ENCODE peak calls at places on chromosome 21, in ten cellular contexts. D, Y, V, B, J, I, L, R, O and X are unnamed samples.

GRCh38 chr21:33703750-33704606 is 61.7 kb downstream of the ITSN1 start:
- DNase-seq in J (no peak), O (no peak), R (no peak), V (no peak), L (no peak), B (no peak), Y (no peak), D (no peak), I (no peak), X (no peak)

GRCh38 chr21:42614391-42614790 is 39.0 kb upstream of the PDE9A start:
- DNase-seq in V (no peak), J (no peak), R (no peak), B (no peak), O (no peak), D (no peak), I (no peak), L (no peak), Y (no peak), X (no peak)

GRCh38 chr21:21230672-21231071 is 232.5 kb downstream of the NCAM2 start:
- DNase-seq in V (no peak), D (no peak), R (no peak), I (no peak), O (peak), L (no peak), J (no peak), Y (peak), B (no peak), X (no peak)

GRCh38 chr21:37751268-37751975 is 164.8 kb downstream of the KCNJ6 start:
- DNase-seq in J (no peak), V (no peak), O (peak), Y (peak), L (no peak), B (no peak), D (no peak), I (no peak), R (no peak), X (no peak)

GRCh38 chr21:45443595-45444181 is 38.7 kb downstream of the COL18A1 start:
- DNase-seq in B (no peak), D (peak), L (no peak), V (no peak), J (no peak), I (no peak), R (no peak), Y (no peak), O (no peak), X (no peak)

GRCh38 chr21:27674037-27674436 is 707.1 kb upstream of the ADAMTS5 start:
- DNase-seq in J (no peak), B (no peak), I (no peak), Y (peak), L (no peak), D (no peak), O (peak), R (no peak), V (no peak), X (no peak)

GRCh38 chr21:41307219-41307618 is 9.4 kb upstream of the FAM3B start:
- DNase-seq in B (no peak), R (no peak), L (no peak), Y (no peak), I (no peak), O (no peak), J (no peak), D (no peak), V (no peak), X (no peak)

GRCh38 chr21:45384656-45385548 is 20.1 kb upstream of the COL18A1 start:
- DNase-seq in J (no peak), O (no peak), B (no peak), V (no peak), L (no peak), I (no peak), R (no peak), Y (no peak), D (peak), X (no peak)

GRCh38 chr21:34635307-34635706 is 20.4 kb upstream of the RCAN1 start:
- DNase-seq in Y (no peak), O (no peak), R (no peak), B (no peak), D (no peak), J (no peak), L (no peak), V (no peak), I (no peak), X (no peak)

GRCh38 chr21:17461014-17461413 is 51.8 kb upstream of the CXADR start:
- DNase-seq in B (no peak), Y (peak), I (no peak), D (no peak), L (no peak), J (no peak), R (no peak), V (no peak), O (peak), X (peak)

GRCh38 chr21:28587748-28588147 is 404.9 kb downstream of the LTN1 start:
- DNase-seq in D (no peak), V (no peak), Y (peak), O (peak), J (no peak), R (no peak), B (no peak), L (no peak), I (no peak), X (no peak)

GRCh38 chr21:31526040-31526439 is 133.5 kb upstream of the SOD1 start:
- DNase-seq in Y (peak), V (no peak), I (peak), L (peak), R (no peak), B (no peak), J (no peak), O (no peak), D (no peak), X (no peak)

GRCh38 chr21:26966360-26966977 is 419 bp downstream of the ADAMTS5 start:
- DNase-seq in L (no peak), J (no peak), R (no peak), V (no peak), D (peak), I (no peak), Y (peak), O (peak), B (no peak), X (no peak)

GRCh38 chr21:20013851-20014250 is 984.4 kb upstream of the NCAM2 start:
- DNase-seq in O (no peak), D (no peak), R (no peak), I (no peak), V (no peak), Y (no peak), J (no peak), B (no peak), L (no peak), X (no peak)

GRCh38 chr21:25561668-25562641 is 45.3 kb downstream of the MRPL39 start:
- DNase-seq in V (peak), R (no peak), O (peak), J (no peak), B (no peak), I (peak), Y (peak), L (no peak), D (peak), X (peak)

GRCh38 chr21:28779914-28780313 is 212.8 kb downstream of the LTN1 start:
- DNase-seq in J (no peak), B (no peak), R (no peak), V (no peak), L (no peak), O (no peak), Y (no peak), D (no peak), I (no peak), X (peak)

GRCh38 chr21:31666445-31667010 is 7.0 kb downstream of the SOD1 start:
- DNase-seq in B (no peak), L (no peak), J (no peak), D (no peak), O (no peak), Y (no peak), R (no peak), I (no peak), V (no peak), X (no peak)

GRCh38 chr21:44050276-44050675 is 38.2 kb downstream of the TRAPPC10 start:
- DNase-seq in Y (no peak), I (no peak), D (peak), R (no peak), L (no peak), J (peak), B (no peak), O (no peak), V (no peak), X (no peak)

GRCh38 chr21:40976198-40977114 is 129.5 kb upstream of the DSCAM start:
- DNase-seq in Y (no peak), O (no peak), I (no peak), L (no peak), J (no peak), D (no peak), B (no peak), R (no peak), V (no peak), X (no peak)

GRCh38 chr21:37684115-37684493 is 232.2 kb downstream of the KCNJ6 start:
- DNase-seq in O (no peak), J (no peak), I (no peak), L (no peak), D (no peak), Y (no peak), B (no peak), R (no peak), V (no peak), X (no peak)

GRCh38 chr21:45151484-45152115 is 77.2 kb downstream of the ADARB1 start:
- DNase-seq in R (no peak), Y (no peak), L (no peak), I (no peak), O (no peak), V (no peak), B (no peak), J (no peak), D (peak), X (no peak)

GRCh38 chr21:44477712-44478111 is 22.4 kb downstream of the LRRC3 start:
- DNase-seq in O (no peak), L (no peak), D (no peak), B (no peak), I (no peak), R (no peak), Y (no peak), V (no peak), J (no peak), X (no peak)

GRCh38 chr21:17513214-17514123 is 626 bp downstream of the CXADR start:
- DNase-seq in V (peak), I (peak), O (peak), R (no peak), Y (peak), D (no peak), J (no peak), L (peak), B (peak), X (peak)

GRCh38 chr21:45818904-45819285 is 162.7 kb upstream of the COL6A1 start:
- DNase-seq in O (peak), I (no peak), L (no peak), R (no peak), J (no peak), V (no peak), Y (peak), D (no peak), B (no peak), X (peak)

GRCh38 chr21:26761174-26761915 is 83.9 kb downstream of the ADAMTS1 start:
- DNase-seq in R (no peak), J (no peak), B (no peak), I (no peak), V (no peak), L (no peak), Y (no peak), D (no peak), O (no peak), X (peak)

GRCh38 chr21:22200378-22201092 is 1202.3 kb downstream of the NCAM2 start:
- DNase-seq in D (no peak), Y (no peak), I (no peak), J (no peak), B (no peak), R (no peak), O (peak), L (no peak), V (no peak), X (no peak)

GRCh38 chr21:38186869-38187268 is 69.9 kb upstream of the KCNJ15 start:
- DNase-seq in I (no peak), Y (no peak), J (no peak), D (no peak), O (no peak), R (no peak), V (no peak), L (no peak), B (no peak), X (no peak)

GRCh38 chr21:45078877-45079281 is 4.5 kb downstream of the ADARB1 start:
- DNase-seq in D (peak), L (no peak), R (no peak), O (peak), V (no peak), J (no peak), I (no peak), B (no peak), Y (peak), X (no peak)

GRCh38 chr21:35882791-35883240 is 177.5 kb downstream of the SETD4 start:
- DNase-seq in D (no peak), L (no peak), I (no peak), V (no peak), O (peak), Y (no peak), R (no peak), B (no peak), J (no peak), X (no peak)

GRCh38 chr21:31730687-31731111 is 1.2 kb downstream of the SCAF4 start:
- DNase-seq in D (no peak), L (peak), B (no peak), I (no peak), V (peak), J (peak), R (no peak), Y (peak), O (peak), X (peak)

GRCh38 chr21:35136586-35137254 is 87.6 kb upstream of the RUNX1 start:
- DNase-seq in R (no peak), Y (peak), I (peak), B (no peak), L (no peak), O (peak), V (no peak), D (no peak), J (no peak), X (peak)

GRCh38 chr21:37358392-37358791 is 8.2 kb upstream of the DYRK1A start:
- DNase-seq in R (no peak), V (no peak), B (no peak), O (peak), I (no peak), L (no peak), D (no peak), Y (no peak), J (peak), X (no peak)

GRCh38 chr21:34865922-34866271 is 183.2 kb downstream of the RUNX1 start:
- DNase-seq in B (no peak), R (no peak), Y (no peak), J (no peak), I (peak), O (no peak), L (no peak), V (no peak), D (no peak), X (no peak)

GRCh38 chr21:31848339-31848985 is 24.4 kb upstream of the HUNK start:
- DNase-seq in O (no peak), I (no peak), D (no peak), L (no peak), Y (no peak), J (no peak), V (no peak), R (no peak), B (no peak), X (no peak)

GRCh38 chr21:43303240-43304178 is 123.4 kb downstream of the SIK1 start:
- DNase-seq in J (no peak), L (no peak), O (no peak), Y (no peak), I (no peak), D (peak), B (no peak), V (no peak), R (no peak), X (no peak)